ENCODE peak calls at places on chromosomes 16 and 17, in nine cellular contexts. One of them, this sample, is unnamed.
A peak's percentile ranks its signal among the peaks of the same experiment; 100 is the strongest.

GRCh38 chr16:15970202-15970601 is 20.8 kb downstream of the ABCC1 start:
- DNase-seq in mesothelial cell of epicardium: no peak
- DNase-seq in OCI-LY7: peak; percentile 43
- DNase-seq in glutamatergic neuron: peak; percentile 37
- DNase-seq in fibroblast of pulmonary artery: no peak
- DNase-seq in right atrium auricular region: no peak
- DNase-seq in MCF 10A: no peak
- DNase-seq in thoracic aorta: no peak
- DNase-seq in progenitor cell of endocrine pancreas: no peak
- DNase-seq in this sample: no peak

GRCh38 chr16:85667841-85668413 is 20.8 kb downstream of the GINS2 start:
- DNase-seq in OCI-LY7: no peak
- DNase-seq in right atrium auricular region: no peak
- DNase-seq in MCF 10A: no peak
- DNase-seq in thoracic aorta: no peak
- DNase-seq in fibroblast of pulmonary artery: no peak
- DNase-seq in glutamatergic neuron: no peak
- DNase-seq in progenitor cell of endocrine pancreas: no peak
- DNase-seq in mesothelial cell of epicardium: no peak
- DNase-seq in this sample: no peak

GRCh38 chr17:77280304-77280910 is 139.6 kb downstream of the SEC14L1 start:
- DNase-seq in thoracic aorta: no peak
- DNase-seq in fibroblast of pulmonary artery: peak; percentile 87
- DNase-seq in glutamatergic neuron: no peak
- DNase-seq in MCF 10A: peak; percentile 90
- DNase-seq in right atrium auricular region: no peak
- DNase-seq in progenitor cell of endocrine pancreas: no peak
- DNase-seq in mesothelial cell of epicardium: no peak
- DNase-seq in OCI-LY7: no peak
- DNase-seq in this sample: no peak

GRCh38 chr17:35969558-35970442 is 11.5 kb downstream of the CCL16 start:
- DNase-seq in progenitor cell of endocrine pancreas: peak; percentile 77
- DNase-seq in mesothelial cell of epicardium: peak; percentile 65
- DNase-seq in glutamatergic neuron: peak; percentile 79
- DNase-seq in right atrium auricular region: peak; percentile 91
- DNase-seq in thoracic aorta: peak; percentile 11
- DNase-seq in MCF 10A: peak; percentile 79
- DNase-seq in fibroblast of pulmonary artery: peak; percentile 85
- DNase-seq in OCI-LY7: peak; percentile 77
- DNase-seq in this sample: peak; percentile 83

GRCh38 chr16:13236308-13236707 is 334.9 kb downstream of the SHISA9 start:
- DNase-seq in mesothelial cell of epicardium: no peak
- DNase-seq in progenitor cell of endocrine pancreas: no peak
- DNase-seq in MCF 10A: no peak
- DNase-seq in OCI-LY7: no peak
- DNase-seq in thoracic aorta: no peak
- DNase-seq in glutamatergic neuron: no peak
- DNase-seq in fibroblast of pulmonary artery: no peak
- DNase-seq in right atrium auricular region: no peak
- DNase-seq in this sample: no peak

GRCh38 chr17:70527364-70527888 is 358.1 kb downstream of the KCNJ2 start:
- DNase-seq in MCF 10A: no peak
- DNase-seq in progenitor cell of endocrine pancreas: no peak
- DNase-seq in glutamatergic neuron: no peak
- DNase-seq in mesothelial cell of epicardium: no peak
- DNase-seq in right atrium auricular region: no peak
- DNase-seq in fibroblast of pulmonary artery: no peak
- DNase-seq in thoracic aorta: no peak
- DNase-seq in OCI-LY7: no peak
- DNase-seq in this sample: no peak

GRCh38 chr17:67492824-67493490 is 115.9 kb downstream of the PITPNC1 start:
- DNase-seq in progenitor cell of endocrine pancreas: no peak
- DNase-seq in OCI-LY7: no peak
- DNase-seq in MCF 10A: no peak
- DNase-seq in fibroblast of pulmonary artery: no peak
- DNase-seq in thoracic aorta: no peak
- DNase-seq in mesothelial cell of epicardium: no peak
- DNase-seq in right atrium auricular region: no peak
- DNase-seq in glutamatergic neuron: no peak
- DNase-seq in this sample: no peak

GRCh38 chr16:67594956-67595355 is 32.6 kb downstream of the CTCF start:
- DNase-seq in thoracic aorta: no peak
- DNase-seq in OCI-LY7: no peak
- DNase-seq in progenitor cell of endocrine pancreas: no peak
- DNase-seq in mesothelial cell of epicardium: no peak
- DNase-seq in right atrium auricular region: no peak
- DNase-seq in MCF 10A: peak; percentile 72
- DNase-seq in glutamatergic neuron: no peak
- DNase-seq in fibroblast of pulmonary artery: peak; percentile 71
- DNase-seq in this sample: no peak

GRCh38 chr16:88685156-88686061 is 898 bp downstream of the SNAI3 start:
- DNase-seq in OCI-LY7: peak; percentile 65
- DNase-seq in right atrium auricular region: no peak
- DNase-seq in MCF 10A: peak; percentile 51
- DNase-seq in fibroblast of pulmonary artery: peak; percentile 45
- DNase-seq in thoracic aorta: no peak
- DNase-seq in progenitor cell of endocrine pancreas: no peak
- DNase-seq in glutamatergic neuron: no peak
- DNase-seq in mesothelial cell of epicardium: no peak
- DNase-seq in this sample: peak; percentile 54
- TF ChIP-seq CTCF in OCI-LY7: peak; percentile 96
- TF ChIP-seq CTCF in right atrium auricular region: peak; percentile 57
- TF ChIP-seq CTCF in MCF 10A: peak; percentile 58
- TF ChIP-seq CTCF in fibroblast of pulmonary artery: peak; percentile 63
- TF ChIP-seq CTCF in thoracic aorta: peak; percentile 24
- TF ChIP-seq CTCF in progenitor cell of endocrine pancreas: peak; percentile 65
- TF ChIP-seq CTCF in glutamatergic neuron: peak; percentile 43
- TF ChIP-seq CTCF in mesothelial cell of epicardium: peak; percentile 55
- TF ChIP-seq CTCF in this sample: peak; percentile 45

DNA sequence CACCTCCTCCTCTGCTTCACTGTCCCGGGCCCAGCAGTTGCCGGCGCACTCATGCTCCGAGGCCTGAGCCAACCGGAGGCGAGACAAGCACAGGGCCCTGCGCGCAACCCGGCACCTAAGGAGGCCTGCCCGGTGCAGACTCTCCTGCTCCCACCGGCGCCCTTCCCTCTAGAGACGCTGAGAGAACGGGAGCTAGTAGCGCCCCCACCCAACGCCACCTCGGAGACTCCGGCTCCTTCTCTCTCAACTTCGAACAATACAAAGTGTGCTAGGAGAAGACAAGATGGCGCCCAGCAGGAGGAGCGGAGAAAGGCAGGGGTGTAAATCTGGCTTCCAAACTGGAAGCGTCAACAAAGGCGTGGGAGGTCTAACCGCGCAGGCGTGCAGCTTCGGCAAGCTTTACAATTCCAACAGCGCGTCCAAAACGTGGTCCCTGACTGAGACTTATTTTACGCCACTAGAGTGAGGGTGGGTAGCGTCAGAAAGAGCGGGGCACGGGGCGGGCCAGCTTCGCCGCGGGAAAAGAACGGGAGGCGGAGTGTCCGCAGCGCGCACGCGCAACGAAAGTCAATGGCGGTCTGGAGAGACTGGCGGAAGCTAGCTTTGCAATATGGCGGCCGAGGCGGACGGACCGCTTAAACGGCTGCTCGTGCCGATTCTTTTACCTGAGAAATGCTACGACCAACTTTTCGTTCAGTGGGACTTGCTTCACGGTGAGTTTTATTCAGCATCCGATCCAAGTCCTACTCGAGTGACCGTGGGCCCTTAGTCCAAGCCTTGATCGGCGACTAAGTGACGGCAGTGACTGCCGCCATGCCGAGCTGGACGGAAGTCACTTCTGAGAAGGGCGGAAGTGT is at the start of gene MPDU1:
- DNase-seq in OCI-LY7: peak; percentile 94
- DNase-seq in thoracic aorta: peak; percentile 87
- DNase-seq in progenitor cell of endocrine pancreas: peak; percentile 88
- DNase-seq in right atrium auricular region: peak; percentile 98
- DNase-seq in glutamatergic neuron: peak; percentile 96
- DNase-seq in mesothelial cell of epicardium: peak; percentile 96
- DNase-seq in MCF 10A: peak; percentile 98
- DNase-seq in fibroblast of pulmonary artery: peak; percentile 99
- DNase-seq in this sample: peak; percentile 93
- TF ChIP-seq CTCF in OCI-LY7: no peak
- TF ChIP-seq CTCF in thoracic aorta: no peak
- TF ChIP-seq CTCF in progenitor cell of endocrine pancreas: no peak
- TF ChIP-seq CTCF in right atrium auricular region: peak; percentile 15
- TF ChIP-seq CTCF in glutamatergic neuron: no peak
- TF ChIP-seq CTCF in mesothelial cell of epicardium: no peak
- TF ChIP-seq CTCF in MCF 10A: no peak
- TF ChIP-seq CTCF in fibroblast of pulmonary artery: no peak
- TF ChIP-seq CTCF in this sample: no peak

GRCh38 chr17:39669897-39670735 is 1.9 kb downstream of the PNMT start:
- DNase-seq in MCF 10A: no peak
- DNase-seq in glutamatergic neuron: no peak
- DNase-seq in right atrium auricular region: no peak
- DNase-seq in thoracic aorta: no peak
- DNase-seq in OCI-LY7: no peak
- DNase-seq in fibroblast of pulmonary artery: no peak
- DNase-seq in mesothelial cell of epicardium: no peak
- DNase-seq in progenitor cell of endocrine pancreas: no peak
- DNase-seq in this sample: no peak

GRCh38 chr17:39670746-39671145 is 2.5 kb downstream of the PNMT start:
- DNase-seq in progenitor cell of endocrine pancreas: no peak
- DNase-seq in thoracic aorta: no peak
- DNase-seq in right atrium auricular region: no peak
- DNase-seq in mesothelial cell of epicardium: no peak
- DNase-seq in glutamatergic neuron: no peak
- DNase-seq in fibroblast of pulmonary artery: no peak
- DNase-seq in MCF 10A: no peak
- DNase-seq in OCI-LY7: no peak
- DNase-seq in this sample: no peak

GRCh38 chr17:39672522-39673334 is 4.5 kb downstream of the PNMT start:
- DNase-seq in progenitor cell of endocrine pancreas: no peak
- DNase-seq in mesothelial cell of epicardium: no peak
- DNase-seq in thoracic aorta: no peak
- DNase-seq in OCI-LY7: no peak
- DNase-seq in fibroblast of pulmonary artery: no peak
- DNase-seq in glutamatergic neuron: no peak
- DNase-seq in right atrium auricular region: no peak
- DNase-seq in MCF 10A: no peak
- DNase-seq in this sample: no peak

GRCh38 chr17:39673335-39674081 is 5.3 kb downstream of the PNMT start:
- DNase-seq in right atrium auricular region: no peak
- DNase-seq in progenitor cell of endocrine pancreas: no peak
- DNase-seq in thoracic aorta: no peak
- DNase-seq in OCI-LY7: no peak
- DNase-seq in glutamatergic neuron: no peak
- DNase-seq in fibroblast of pulmonary artery: no peak
- DNase-seq in mesothelial cell of epicardium: no peak
- DNase-seq in MCF 10A: no peak
- DNase-seq in this sample: no peak

DNA sequence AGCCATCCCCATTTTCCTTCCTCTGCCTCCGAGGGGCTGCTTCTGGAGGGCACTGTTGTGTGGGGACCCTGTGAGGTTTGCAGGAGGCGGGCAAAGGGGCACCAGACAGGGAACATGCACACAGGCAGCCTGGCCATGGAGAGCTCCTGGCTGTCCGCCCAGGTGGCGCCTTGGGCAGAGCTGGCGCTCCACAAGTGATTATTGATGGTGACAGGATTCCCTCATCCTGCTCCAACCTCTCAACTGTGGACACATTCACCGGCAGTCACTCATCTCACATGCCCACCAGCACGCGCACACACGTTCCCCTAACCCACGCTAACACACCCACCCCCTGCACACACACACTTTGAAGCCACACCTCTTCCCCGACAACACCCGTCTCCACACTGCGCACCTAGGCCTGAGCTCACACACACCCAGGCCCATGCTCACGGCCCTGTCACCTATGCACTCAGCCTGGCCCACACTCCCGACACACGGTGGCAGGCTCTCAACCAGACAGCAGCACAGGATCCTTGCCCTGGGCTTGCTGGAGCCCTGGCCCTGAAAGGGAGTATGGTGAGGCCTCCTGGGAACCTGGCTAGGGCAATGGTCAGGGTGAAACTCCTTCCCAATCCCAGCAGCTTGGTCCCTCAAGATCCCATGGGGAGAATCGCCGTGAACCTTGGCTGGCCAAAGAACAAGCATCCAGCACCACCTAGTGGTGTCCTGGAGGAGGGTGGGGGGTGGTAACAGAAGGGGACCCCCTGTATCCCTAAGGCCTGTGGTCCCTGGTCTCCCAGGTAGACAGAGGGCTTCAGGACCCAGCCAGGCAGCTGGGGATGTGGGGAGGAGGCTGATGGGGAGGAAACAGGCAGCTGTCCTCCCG is 3.6 kb downstream of the PNMT start:
- DNase-seq in glutamatergic neuron: peak; percentile 69
- DNase-seq in thoracic aorta: no peak
- DNase-seq in progenitor cell of endocrine pancreas: no peak
- DNase-seq in OCI-LY7: peak; percentile 52
- DNase-seq in mesothelial cell of epicardium: no peak
- DNase-seq in MCF 10A: peak; percentile 39
- DNase-seq in right atrium auricular region: no peak
- DNase-seq in fibroblast of pulmonary artery: peak; percentile 46
- DNase-seq in this sample: peak; percentile 58
- TF ChIP-seq CTCF in glutamatergic neuron: peak; percentile 38
- TF ChIP-seq CTCF in thoracic aorta: peak; percentile 59
- TF ChIP-seq CTCF in progenitor cell of endocrine pancreas: peak; percentile 61
- TF ChIP-seq CTCF in OCI-LY7: peak; percentile 88
- TF ChIP-seq CTCF in mesothelial cell of epicardium: no peak
- TF ChIP-seq CTCF in MCF 10A: peak; percentile 38
- TF ChIP-seq CTCF in right atrium auricular region: peak; percentile 66
- TF ChIP-seq CTCF in fibroblast of pulmonary artery: peak; percentile 66
- TF ChIP-seq CTCF in this sample: peak; percentile 42

GRCh38 chr17:7589204-7589868 is 558 bp downstream of the SOX15 start:
- DNase-seq in MCF 10A: peak; percentile 92
- DNase-seq in progenitor cell of endocrine pancreas: peak; percentile 58
- DNase-seq in fibroblast of pulmonary artery: peak; percentile 88
- DNase-seq in right atrium auricular region: peak; percentile 89
- DNase-seq in thoracic aorta: no peak
- DNase-seq in mesothelial cell of epicardium: peak; percentile 65
- DNase-seq in OCI-LY7: peak; percentile 69
- DNase-seq in glutamatergic neuron: peak; percentile 87
- DNase-seq in this sample: peak; percentile 82
- TF ChIP-seq CTCF in MCF 10A: peak; percentile 88
- TF ChIP-seq CTCF in progenitor cell of endocrine pancreas: peak; percentile 88
- TF ChIP-seq CTCF in fibroblast of pulmonary artery: peak; percentile 77
- TF ChIP-seq CTCF in right atrium auricular region: peak; percentile 94
- TF ChIP-seq CTCF in thoracic aorta: peak; percentile 90
- TF ChIP-seq CTCF in mesothelial cell of epicardium: peak; percentile 84
- TF ChIP-seq CTCF in OCI-LY7: peak; percentile 86
- TF ChIP-seq CTCF in glutamatergic neuron: peak; percentile 83
- TF ChIP-seq CTCF in this sample: peak; percentile 80

DNA sequence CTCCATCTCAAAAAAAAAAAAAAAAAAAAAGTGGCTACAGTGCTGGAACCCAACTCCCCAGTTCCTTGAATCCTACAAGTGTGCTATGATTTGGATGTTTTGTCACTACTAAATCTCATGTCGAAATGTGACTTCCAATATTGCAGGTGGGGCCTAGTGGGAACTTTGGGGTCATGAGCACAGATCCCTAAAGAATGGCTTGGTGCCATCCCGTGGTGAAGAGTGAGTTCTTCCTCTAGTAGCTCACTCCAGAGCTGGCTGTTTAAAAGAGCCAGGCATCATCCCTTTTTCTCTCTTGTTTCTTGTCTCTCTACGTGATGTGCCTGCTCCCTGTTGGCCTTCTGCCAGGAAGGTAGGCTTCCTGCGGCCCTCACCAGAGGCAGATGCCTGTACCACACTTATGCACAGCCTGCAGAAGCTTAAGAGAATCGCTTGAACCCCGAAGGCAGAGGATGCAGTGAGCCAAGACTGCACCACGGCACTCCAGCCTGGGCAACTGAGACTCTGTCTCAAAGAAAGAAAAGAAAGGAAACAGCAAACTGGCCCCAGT is 3.0 kb downstream of the MT1E start:
- DNase-seq in mesothelial cell of epicardium: no peak
- DNase-seq in thoracic aorta: no peak
- DNase-seq in OCI-LY7: no peak
- DNase-seq in MCF 10A: peak; percentile 63
- DNase-seq in fibroblast of pulmonary artery: no peak
- DNase-seq in glutamatergic neuron: no peak
- DNase-seq in progenitor cell of endocrine pancreas: no peak
- DNase-seq in right atrium auricular region: no peak
- DNase-seq in this sample: no peak
- TF ChIP-seq CTCF in mesothelial cell of epicardium: no peak
- TF ChIP-seq CTCF in thoracic aorta: no peak
- TF ChIP-seq CTCF in OCI-LY7: no peak
- TF ChIP-seq CTCF in MCF 10A: no peak
- TF ChIP-seq CTCF in fibroblast of pulmonary artery: no peak
- TF ChIP-seq CTCF in glutamatergic neuron: no peak
- TF ChIP-seq CTCF in progenitor cell of endocrine pancreas: no peak
- TF ChIP-seq CTCF in right atrium auricular region: no peak
- TF ChIP-seq CTCF in this sample: no peak

This sample was measured in endothelial cell.